ENCODE peak calls at places on chromosomes 2 and 18, in four cellular contexts. One of them, this sample, is unnamed.

GRCh38 chr18:44195394-44196140 is 485.1 kb upstream of the SETBP1 start:
- DNase-seq in astrocyte of the spinal cord: no peak
- DNase-seq in RWPE1: no peak
- DNase-seq in AG04450: no peak
- DNase-seq in this sample: no peak

GRCh38 chr18:59008302-59008974 is 131.2 kb upstream of the SEC11C start:
- DNase-seq in astrocyte of the spinal cord: peak
- DNase-seq in RWPE1: peak
- DNase-seq in AG04450: no peak
- DNase-seq in this sample: no peak

GRCh38 chr2:66509326-66509811 is 74.4 kb downstream of the MEIS1 start:
- DNase-seq in astrocyte of the spinal cord: peak
- DNase-seq in RWPE1: peak
- DNase-seq in AG04450: no peak
- DNase-seq in this sample: no peak

GRCh38 chr2:204258900-204259299 is 286.4 kb upstream of the PARD3B start:
- DNase-seq in astrocyte of the spinal cord: no peak
- DNase-seq in RWPE1: no peak
- DNase-seq in AG04450: no peak
- DNase-seq in this sample: no peak

GRCh38 chr18:59715966-59716369 is 18.7 kb upstream of the CCBE1 start:
- DNase-seq in astrocyte of the spinal cord: peak
- DNase-seq in RWPE1: peak
- DNase-seq in AG04450: peak
- DNase-seq in this sample: no peak

GRCh38 chr2:65103013-65103720 is 26.7 kb downstream of the RAB1A start:
- DNase-seq in astrocyte of the spinal cord: no peak
- DNase-seq in RWPE1: no peak
- DNase-seq in AG04450: no peak
- DNase-seq in this sample: no peak

GRCh38 chr2:1967242-1968210 is 223.2 kb upstream of the PXDN start:
- DNase-seq in astrocyte of the spinal cord: peak
- DNase-seq in RWPE1: no peak
- DNase-seq in AG04450: no peak
- DNase-seq in this sample: no peak

GRCh38 chr2:42572297-42573081 is 4.1 kb downstream of the MTA3 start:
- DNase-seq in astrocyte of the spinal cord: no peak
- DNase-seq in RWPE1: no peak
- DNase-seq in AG04450: no peak
- DNase-seq in this sample: no peak

GRCh38 chr2:216082805-216083204 is 1.1 kb downstream of the TMEM169 start:
- DNase-seq in astrocyte of the spinal cord: no peak
- DNase-seq in RWPE1: no peak
- DNase-seq in AG04450: no peak
- DNase-seq in this sample: no peak

GRCh38 chr2:12950957-12951656 is 234.4 kb downstream of the TRIB2 start:
- DNase-seq in astrocyte of the spinal cord: peak
- DNase-seq in RWPE1: no peak
- DNase-seq in AG04450: no peak
- DNase-seq in this sample: no peak

GRCh38 chr2:178271629-178272333 is 77.5 kb downstream of the OSBPL6 start:
- DNase-seq in astrocyte of the spinal cord: peak
- DNase-seq in RWPE1: peak
- DNase-seq in AG04450: peak
- DNase-seq in this sample: no peak

GRCh38 chr2:43407826-43408783 is 181.7 kb upstream of the ZFP36L2 start:
- DNase-seq in astrocyte of the spinal cord: no peak
- DNase-seq in RWPE1: no peak
- DNase-seq in AG04450: no peak
- DNase-seq in this sample: no peak

GRCh38 chr2:30454571-30454970 is 7.5 kb downstream of the LCLAT1 start:
- DNase-seq in astrocyte of the spinal cord: no peak
- DNase-seq in RWPE1: no peak
- DNase-seq in AG04450: no peak
- DNase-seq in this sample: no peak

GRCh38 chr2:160432633-160433032 is 61.0 kb downstream of the RBMS1 start:
- DNase-seq in astrocyte of the spinal cord: peak
- DNase-seq in RWPE1: peak
- DNase-seq in AG04450: no peak
- DNase-seq in this sample: no peak

GRCh38 chr2:70417011-70417410 is 115.1 kb upstream of the FAM136A start:
- DNase-seq in astrocyte of the spinal cord: no peak
- DNase-seq in RWPE1: no peak
- DNase-seq in AG04450: no peak
- DNase-seq in this sample: no peak

GRCh38 chr2:145066795-145067194 is 546.9 kb upstream of the ZEB2 start:
- DNase-seq in astrocyte of the spinal cord: no peak
- DNase-seq in RWPE1: no peak
- DNase-seq in AG04450: no peak
- DNase-seq in this sample: no peak

GRCh38 chr2:226656367-226656766 is 143.3 kb downstream of the IRS1 start:
- DNase-seq in astrocyte of the spinal cord: peak
- DNase-seq in RWPE1: no peak
- DNase-seq in AG04450: no peak
- DNase-seq in this sample: no peak

GRCh38 chr2:111029135-111029927 is 91.4 kb upstream of the BCL2L11 start:
- DNase-seq in astrocyte of the spinal cord: no peak
- DNase-seq in RWPE1: peak
- DNase-seq in AG04450: no peak
- DNase-seq in this sample: no peak

GRCh38 chr18:79283341-79283879 is 112.3 kb upstream of the NFATC1 start:
- DNase-seq in astrocyte of the spinal cord: no peak
- DNase-seq in RWPE1: no peak
- DNase-seq in AG04450: no peak
- DNase-seq in this sample: no peak

GRCh38 chr2:68367918-68368656 is 3.0 kb downstream of the PLEK start:
- DNase-seq in astrocyte of the spinal cord: no peak
- DNase-seq in RWPE1: peak
- DNase-seq in AG04450: no peak
- DNase-seq in this sample: no peak

GRCh38 chr2:212939777-212940531 is 211.5 kb downstream of the IKZF2 start:
- DNase-seq in astrocyte of the spinal cord: no peak
- DNase-seq in RWPE1: peak
- DNase-seq in AG04450: no peak
- DNase-seq in this sample: no peak

GRCh38 chr2:100008960-100009359 is 133.4 kb downstream of the AFF3 start:
- DNase-seq in astrocyte of the spinal cord: peak
- DNase-seq in RWPE1: no peak
- DNase-seq in AG04450: no peak
- DNase-seq in this sample: no peak

GRCh38 chr2:63840081-63840784 is 1.5 kb upstream of the UGP2 start:
- DNase-seq in astrocyte of the spinal cord: peak
- DNase-seq in RWPE1: peak
- DNase-seq in AG04450: no peak
- DNase-seq in this sample: no peak

GRCh38 chr2:20491739-20492531 is 45.1 kb downstream of the RHOB start:
- DNase-seq in astrocyte of the spinal cord: no peak
- DNase-seq in RWPE1: no peak
- DNase-seq in AG04450: no peak
- DNase-seq in this sample: no peak

GRCh38 chr18:67551146-67551545 is 34.6 kb upstream of the DSEL start:
- DNase-seq in astrocyte of the spinal cord: no peak
- DNase-seq in RWPE1: no peak
- DNase-seq in AG04450: no peak
- DNase-seq in this sample: no peak

GRCh38 chr2:109594246-109594900 is 19.4 kb downstream of the SEPTIN10 start:
- DNase-seq in astrocyte of the spinal cord: peak
- DNase-seq in RWPE1: peak
- DNase-seq in AG04450: no peak
- DNase-seq in this sample: no peak

GRCh38 chr2:209960676-209961630 is 41.5 kb upstream of the RPE start:
- DNase-seq in astrocyte of the spinal cord: peak
- DNase-seq in RWPE1: peak
- DNase-seq in AG04450: no peak
- DNase-seq in this sample: peak

GRCh38 chr2:113240915-113241911 is 37.5 kb downstream of the PAX8 start:
- DNase-seq in astrocyte of the spinal cord: peak
- DNase-seq in RWPE1: peak
- DNase-seq in AG04450: peak
- DNase-seq in this sample: no peak

GRCh38 chr18:68034293-68034692 is 517.8 kb upstream of the DSEL start:
- DNase-seq in astrocyte of the spinal cord: peak
- DNase-seq in RWPE1: no peak
- DNase-seq in AG04450: no peak
- DNase-seq in this sample: no peak

GRCh38 chr2:158202151-158202778 is 100.6 kb downstream of the UPP2 start:
- DNase-seq in astrocyte of the spinal cord: peak
- DNase-seq in RWPE1: peak
- DNase-seq in AG04450: no peak
- DNase-seq in this sample: no peak

GRCh38 chr2:182970486-182970885 is 67.8 kb downstream of the NCKAP1 start:
- DNase-seq in astrocyte of the spinal cord: no peak
- DNase-seq in RWPE1: no peak
- DNase-seq in AG04450: no peak
- DNase-seq in this sample: no peak

GRCh38 chr2:135245055-135245454 is 193.0 kb downstream of the RAB3GAP1 start:
- DNase-seq in astrocyte of the spinal cord: peak
- DNase-seq in RWPE1: peak
- DNase-seq in AG04450: no peak
- DNase-seq in this sample: no peak

GRCh38 chr2:47437287-47437686 is 34.3 kb downstream of the MSH2 start:
- DNase-seq in astrocyte of the spinal cord: peak
- DNase-seq in RWPE1: peak
- DNase-seq in AG04450: no peak
- DNase-seq in this sample: no peak

GRCh38 chr2:86311879-86312278 is 25.5 kb downstream of the REEP1 start:
- DNase-seq in astrocyte of the spinal cord: no peak
- DNase-seq in RWPE1: no peak
- DNase-seq in AG04450: no peak
- DNase-seq in this sample: no peak

GRCh38 chr2:42052702-42053481 is 5.1 kb downstream of the PKDCC start:
- DNase-seq in astrocyte of the spinal cord: peak
- DNase-seq in RWPE1: no peak
- DNase-seq in AG04450: peak
- DNase-seq in this sample: no peak

GRCh38 chr2:186459009-186459408 is 27.1 kb upstream of the ZC3H15 start:
- DNase-seq in astrocyte of the spinal cord: peak
- DNase-seq in RWPE1: no peak
- DNase-seq in AG04450: no peak
- DNase-seq in this sample: no peak
- TF ChIP-seq CTCF in astrocyte of the spinal cord: peak
- TF ChIP-seq CTCF in RWPE1: peak
- TF ChIP-seq CTCF in AG04450: peak
- TF ChIP-seq CTCF in this sample: peak

GRCh38 chr2:8544786-8545631 is 136.8 kb upstream of the ID2 start:
- DNase-seq in astrocyte of the spinal cord: peak
- DNase-seq in RWPE1: no peak
- DNase-seq in AG04450: peak
- DNase-seq in this sample: no peak
- TF ChIP-seq CTCF in astrocyte of the spinal cord: peak
- TF ChIP-seq CTCF in RWPE1: no peak
- TF ChIP-seq CTCF in AG04450: peak
- TF ChIP-seq CTCF in this sample: no peak

DNA sequence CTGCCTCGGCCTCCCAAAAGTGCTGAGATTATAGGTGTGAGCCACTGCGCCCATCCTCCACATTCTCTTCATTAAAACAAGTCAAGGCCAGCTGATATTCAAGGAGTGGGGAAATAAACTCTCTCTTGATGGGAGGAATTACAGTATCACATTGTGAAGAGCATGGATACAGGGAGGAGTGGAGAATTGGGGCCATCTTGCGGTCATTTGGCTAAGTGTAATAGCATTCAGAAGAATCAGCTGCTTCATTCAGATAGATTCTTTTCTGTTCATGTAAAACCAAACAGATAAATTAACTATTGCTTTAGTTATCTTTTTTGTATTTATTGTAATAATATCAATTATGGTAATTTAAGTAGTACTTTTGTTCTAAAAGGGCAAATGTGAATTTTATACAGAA is 156.3 kb downstream of the UBR3 start:
- DNase-seq in astrocyte of the spinal cord: no peak
- DNase-seq in RWPE1: no peak
- DNase-seq in AG04450: no peak
- DNase-seq in this sample: no peak
- TF ChIP-seq CTCF in astrocyte of the spinal cord: peak
- TF ChIP-seq CTCF in RWPE1: no peak
- TF ChIP-seq CTCF in AG04450: peak
- TF ChIP-seq CTCF in this sample: no peak

GRCh38 chr2:54499666-54500065 is 43.5 kb downstream of the SPTBN1 start:
- DNase-seq in astrocyte of the spinal cord: no peak
- DNase-seq in RWPE1: no peak
- DNase-seq in AG04450: no peak
- DNase-seq in this sample: no peak

GRCh38 chr2:54494087-54494486 is 38.0 kb downstream of the SPTBN1 start:
- DNase-seq in astrocyte of the spinal cord: no peak
- DNase-seq in RWPE1: no peak
- DNase-seq in AG04450: no peak
- DNase-seq in this sample: no peak

GRCh38 chr2:54496920-54497319 is 40.8 kb downstream of the SPTBN1 start:
- DNase-seq in astrocyte of the spinal cord: no peak
- DNase-seq in RWPE1: no peak
- DNase-seq in AG04450: no peak
- DNase-seq in this sample: no peak

GRCh38 chr2:54500404-54501147 is 44.4 kb downstream of the SPTBN1 start:
- DNase-seq in astrocyte of the spinal cord: no peak
- DNase-seq in RWPE1: no peak
- DNase-seq in AG04450: no peak
- DNase-seq in this sample: no peak

GRCh38 chr2:54497738-54498680 is 41.9 kb downstream of the SPTBN1 start:
- DNase-seq in astrocyte of the spinal cord: no peak
- DNase-seq in RWPE1: no peak
- DNase-seq in AG04450: no peak
- DNase-seq in this sample: no peak
- TF ChIP-seq CTCF in astrocyte of the spinal cord: peak
- TF ChIP-seq CTCF in RWPE1: no peak
- TF ChIP-seq CTCF in AG04450: peak
- TF ChIP-seq CTCF in this sample: no peak

GRCh38 chr2:234998404-234999211 is 46.8 kb downstream of the SH3BP4 start:
- DNase-seq in astrocyte of the spinal cord: no peak
- DNase-seq in RWPE1: no peak
- DNase-seq in AG04450: no peak
- DNase-seq in this sample: no peak

GRCh38 chr2:234995332-234996007 is 43.7 kb downstream of the SH3BP4 start:
- DNase-seq in astrocyte of the spinal cord: no peak
- DNase-seq in RWPE1: no peak
- DNase-seq in AG04450: no peak
- DNase-seq in this sample: no peak

GRCh38 chr2:234996041-234996440 is 44.2 kb downstream of the SH3BP4 start:
- DNase-seq in astrocyte of the spinal cord: peak
- DNase-seq in RWPE1: no peak
- DNase-seq in AG04450: no peak
- DNase-seq in this sample: no peak

GRCh38 chr2:234996467-234997270 is 44.9 kb downstream of the SH3BP4 start:
- DNase-seq in astrocyte of the spinal cord: peak
- DNase-seq in RWPE1: no peak
- DNase-seq in AG04450: peak
- DNase-seq in this sample: no peak

DNA sequence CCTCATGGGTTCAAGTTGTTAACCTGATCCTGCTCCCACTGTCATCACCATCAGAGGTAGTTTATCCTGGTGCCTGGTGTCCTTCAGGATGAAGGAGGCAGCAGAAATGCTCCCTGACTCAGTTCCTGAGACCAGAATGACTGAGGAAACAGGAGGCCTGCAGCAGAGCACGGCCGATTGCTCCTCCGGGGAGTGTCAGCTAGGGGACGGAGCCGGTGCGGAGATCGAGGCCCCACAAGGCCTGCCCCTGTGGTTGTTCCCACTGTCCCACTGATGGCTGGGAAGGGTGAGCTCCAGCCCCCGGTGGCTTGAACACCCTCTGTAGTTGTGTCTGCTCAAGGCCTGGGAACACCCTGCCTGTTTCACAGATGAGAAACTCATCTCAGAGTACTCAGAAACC is 45.6 kb downstream of the SH3BP4 start:
- DNase-seq in astrocyte of the spinal cord: no peak
- DNase-seq in RWPE1: no peak
- DNase-seq in AG04450: no peak
- DNase-seq in this sample: no peak
- TF ChIP-seq CTCF in astrocyte of the spinal cord: no peak
- TF ChIP-seq CTCF in RWPE1: no peak
- TF ChIP-seq CTCF in AG04450: no peak
- TF ChIP-seq CTCF in this sample: no peak

This sample was measured in D721Med.